ENCODE peak calls at places on chromosomes 6 and 20, in nine cellular contexts. K is neuronal stem cell; F is MM.1S; E is stomach; P is effector memory CD4-positive, alpha-beta T cell; V is neural progenitor cell; U is CD8-positive, alpha-beta T cell; C is body of pancreas; J is ovary. Y is an unnamed sample. For H3K36me3, the result is how much of the 10 kb centered on the place peaks cover.

GRCh38 chr20:53387983-53388675 is 205.5 kb downstream of the ZNF217 start:
- DNase-seq in K (no peak), F (no peak), E (no peak), P (no peak), V (no peak), U (no peak), C (no peak), J (no peak), Y (no peak)

GRCh38 chr6:89208551-89208950 is 8.6 kb downstream of the GABRR1 start:
- DNase-seq in K (no peak), F (no peak), E (no peak), P (no peak), V (no peak), U (no peak), C (no peak), J (no peak), Y (no peak)

GRCh38 chr20:17925300-17925939 is 43.2 kb downstream of the SNX5 start:
- DNase-seq in K (no peak), F (no peak), E (no peak), P (no peak), V (no peak), U (no peak), C (peak), J (no peak), Y (no peak)

GRCh38 chr20:62739067-62739466 is 30.4 kb downstream of the NTSR1 start:
- DNase-seq in K (no peak), F (no peak), E (no peak), P (no peak), V (no peak), U (no peak), C (peak), J (no peak), Y (no peak)

GRCh38 chr6:21958428-21958827 is 338.4 kb downstream of the PRL start:
- DNase-seq in K (no peak), F (no peak), E (no peak), P (no peak), V (no peak), U (no peak), C (no peak), J (no peak), Y (no peak)

GRCh38 chr20:58719971-58720371 is 27.4 kb downstream of the NPEPL1 start:
- DNase-seq in K (no peak), F (no peak), E (peak), P (no peak), V (no peak), U (no peak), C (no peak), J (peak), Y (no peak)

GRCh38 chr6:105991561-105992314 is 94.4 kb upstream of the PRDM1 start:
- DNase-seq in K (no peak), F (peak), E (peak), P (peak), V (peak), U (no peak), C (peak), J (peak), Y (no peak)

GRCh38 chr20:4545526-4545925 is 176.2 kb upstream of the PRND start:
- DNase-seq in K (no peak), F (no peak), E (no peak), P (no peak), V (no peak), U (no peak), C (no peak), J (no peak), Y (no peak)

GRCh38 chr6:52221302-52221701 is 23.0 kb downstream of the IL17F start:
- DNase-seq in K (no peak), F (peak), E (no peak), P (no peak), V (no peak), U (no peak), C (no peak), J (no peak), Y (no peak)

GRCh38 chr20:61360940-61361339 is 108.9 kb downstream of the CDH4 start:
- DNase-seq in K (no peak), F (no peak), E (no peak), P (no peak), V (no peak), U (no peak), C (no peak), J (no peak), Y (no peak)

GRCh38 chr6:63351995-63352586 is 32.3 kb upstream of the LGSN start:
- DNase-seq in K (no peak), F (peak), E (no peak), P (no peak), V (no peak), U (no peak), C (no peak), J (no peak), Y (no peak)

GRCh38 chr6:161242779-161243693 is 30.8 kb downstream of the AGPAT4 start:
- DNase-seq in K (peak), F (no peak), E (no peak), P (no peak), V (peak), U (peak), C (no peak), J (no peak), Y (peak)

GRCh38 chr6:26054937-26055669 is 32.1 kb upstream of the HFE start:
- DNase-seq in K (peak), F (peak), E (peak), P (peak), V (peak), U (peak), C (peak), J (peak), Y (no peak)

GRCh38 chr6:164690702-164691500 is 618.5 kb downstream of the C6orf118 start:
- DNase-seq in K (no peak), F (no peak), E (no peak), P (no peak), V (no peak), U (no peak), C (no peak), J (no peak), Y (no peak)

GRCh38 chr6:3403244-3404154 is 53.4 kb downstream of the SLC22A23 start:
- DNase-seq in K (no peak), F (no peak), E (peak), P (no peak), V (no peak), U (no peak), C (peak), J (no peak), Y (no peak)

GRCh38 chr6:27667651-27668441 is 194.9 kb upstream of the ZNF184 start:
- DNase-seq in K (no peak), F (no peak), E (no peak), P (no peak), V (peak), U (no peak), C (no peak), J (no peak), Y (no peak)

DNA sequence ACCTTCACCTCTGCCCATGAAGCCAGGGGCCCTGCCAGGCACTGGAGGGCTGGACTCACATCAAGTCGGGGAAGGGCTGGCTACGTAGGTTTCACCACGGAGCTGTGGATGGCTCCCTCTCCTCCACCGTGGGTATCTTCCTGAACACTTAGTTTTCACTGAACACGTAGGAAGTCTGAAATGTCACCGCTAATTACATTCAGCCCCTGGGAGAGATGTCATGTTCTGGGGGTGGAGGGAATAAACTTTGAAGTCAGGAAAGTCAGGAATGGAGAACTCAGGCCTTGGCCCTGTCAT is 6.5 kb downstream of the LHFPL5 start:
- DNase-seq in K (no peak), F (no peak), E (no peak), P (no peak), V (no peak), U (no peak), C (no peak), J (no peak), Y (no peak)
- H3K36me3 ChIP-seq in K (under half), F (under half), E (under half), P (under half), V (under half), U (under half), C (under half), J (under half), Y (under half)

GRCh38 chr20:43457640-43458421 is at the start of gene SRSF6:
- DNase-seq in K (peak), F (peak), E (peak), P (peak), V (peak), U (peak), C (peak), J (peak), Y (no peak)

GRCh38 chr20:43458422-43458924 is 777 bp downstream of the SRSF6 start:
- DNase-seq in K (peak), F (no peak), E (no peak), P (no peak), V (no peak), U (no peak), C (no peak), J (no peak), Y (no peak)

GRCh38 chr20:43460172-43460829 is 2.6 kb downstream of the SRSF6 start:
- DNase-seq in K (no peak), F (no peak), E (no peak), P (no peak), V (no peak), U (no peak), C (no peak), J (no peak), Y (no peak)

GRCh38 chr20:43460830-43461200 is 3.1 kb downstream of the SRSF6 start:
- DNase-seq in K (no peak), F (no peak), E (no peak), P (no peak), V (no peak), U (no peak), C (no peak), J (no peak), Y (no peak)

DNA sequence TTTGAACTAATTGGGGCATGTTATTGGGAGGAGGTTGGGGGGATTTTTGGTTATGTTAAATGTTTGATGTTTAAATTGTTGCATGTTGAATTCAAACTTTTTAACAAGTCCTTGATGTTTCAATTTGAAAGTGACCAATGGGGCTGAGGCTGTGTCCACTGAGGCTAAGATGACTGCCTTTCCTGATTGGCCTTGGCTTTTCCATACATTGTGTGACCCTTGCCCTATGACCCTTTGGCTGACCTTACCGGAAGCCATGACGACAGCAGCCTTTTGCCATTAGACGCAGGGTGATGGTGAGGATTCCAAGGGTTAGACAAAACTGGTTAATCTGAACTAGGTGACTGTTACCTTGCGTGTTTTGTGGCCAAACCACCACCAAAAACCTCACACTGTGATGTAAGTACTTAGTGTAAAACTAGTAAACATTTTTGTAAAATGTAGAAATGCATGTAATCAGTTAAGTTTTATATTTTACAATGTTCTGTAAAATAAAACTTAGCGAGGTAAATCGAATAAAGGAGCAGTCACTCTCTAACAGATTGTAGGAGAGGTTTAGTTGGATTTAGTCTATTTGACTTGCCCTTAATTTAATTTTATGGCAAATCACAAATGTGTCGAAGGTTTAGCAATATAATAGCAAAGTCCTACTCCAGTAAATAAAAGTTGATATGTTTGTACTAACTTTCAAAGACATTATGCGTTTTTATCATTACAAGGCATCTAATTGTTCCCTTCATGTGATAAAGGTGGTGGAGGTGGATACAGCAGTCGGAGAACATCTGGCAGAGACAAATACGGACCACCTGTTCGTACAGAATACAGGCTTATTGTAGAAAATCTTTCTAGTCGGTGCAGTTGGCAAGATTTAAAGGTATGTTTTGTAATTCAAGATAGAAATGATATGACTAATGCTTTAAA is 1.6 kb downstream of the SRSF6 start:
- DNase-seq in K (peak), F (no peak), E (no peak), P (no peak), V (peak), U (no peak), C (peak), J (peak), Y (no peak)
- H3K36me3 ChIP-seq in K (half or more), F (under half), E (half or more), P (half or more), V (under half), U (under half), C (under half), J (under half), Y (under half)

GRCh38 chr6:31733734-31734133 is 2.6 kb downstream of the CLIC1 start:
- DNase-seq in K (no peak), F (no peak), E (no peak), P (no peak), V (no peak), U (no peak), C (no peak), J (no peak), Y (no peak)
- H3K36me3 ChIP-seq in K (half or more), F (under half), E (under half), P (under half), V (under half), U (under half), C (under half), J (under half), Y (under half)

GRCh38 chr20:54772931-54773642 is 297.7 kb downstream of the DOK5 start:
- DNase-seq in K (no peak), F (no peak), E (no peak), P (no peak), V (no peak), U (no peak), C (no peak), J (no peak), Y (no peak)
- H3K36me3 ChIP-seq in K (under half), F (under half), E (under half), P (under half), V (under half), U (under half), C (under half), J (under half), Y (under half)

GRCh38 chr20:37511605-37512275 is 9.3 kb upstream of the NNAT start:
- DNase-seq in K (no peak), F (no peak), E (no peak), P (no peak), V (no peak), U (no peak), C (no peak), J (no peak), Y (no peak)
- H3K36me3 ChIP-seq in K (half or more), F (under half), E (half or more), P (under half), V (under half), U (under half), C (under half), J (under half), Y (under half)

GRCh38 chr6:43032326-43032725 is 10.9 kb downstream of the RRP36 start:
- DNase-seq in K (no peak), F (no peak), E (no peak), P (no peak), V (no peak), U (no peak), C (no peak), J (no peak), Y (no peak)
- H3K36me3 ChIP-seq in K (half or more), F (under half), E (half or more), P (under half), V (under half), U (under half), C (under half), J (under half), Y (under half)